ENCODE peak calls at places on chromosome 21, in four cellular contexts. One of them, this sample, is unnamed.

GRCh38 chr21:20902511-20902910 is 95.7 kb upstream of the NCAM2 start:
- DNase-seq in caudate nucleus: no peak
- DNase-seq in PC-3: no peak
- DNase-seq in ascending aorta: no peak
- DNase-seq in this sample: no peak

GRCh38 chr21:28554660-28555475 is 437.8 kb downstream of the LTN1 start:
- DNase-seq in caudate nucleus: no peak
- DNase-seq in PC-3: no peak
- DNase-seq in ascending aorta: no peak
- DNase-seq in this sample: no peak

GRCh38 chr21:29187939-29188338 is 57.5 kb downstream of the MAP3K7CL start:
- DNase-seq in caudate nucleus: no peak
- DNase-seq in PC-3: peak; percentile 94
- DNase-seq in ascending aorta: no peak
- DNase-seq in this sample: peak; percentile 14

GRCh38 chr21:27380303-27380702 is 413.4 kb upstream of the ADAMTS5 start:
- DNase-seq in caudate nucleus: no peak
- DNase-seq in PC-3: no peak
- DNase-seq in ascending aorta: no peak
- DNase-seq in this sample: no peak

GRCh38 chr21:28928578-28929124 is 64.0 kb downstream of the LTN1 start:
- DNase-seq in caudate nucleus: no peak
- DNase-seq in PC-3: no peak
- DNase-seq in ascending aorta: no peak
- DNase-seq in this sample: no peak

GRCh38 chr21:27149034-27149433 is 182.1 kb upstream of the ADAMTS5 start:
- DNase-seq in caudate nucleus: no peak
- DNase-seq in PC-3: no peak
- DNase-seq in ascending aorta: no peak
- DNase-seq in this sample: no peak

GRCh38 chr21:24590261-24590660 is 1017.0 kb downstream of the MRPL39 start:
- DNase-seq in caudate nucleus: no peak
- DNase-seq in PC-3: no peak
- DNase-seq in ascending aorta: no peak
- DNase-seq in this sample: no peak

GRCh38 chr21:46600305-46600704 is 4.6 kb downstream of the S100B start:
- DNase-seq in caudate nucleus: no peak
- DNase-seq in PC-3: no peak
- DNase-seq in ascending aorta: no peak
- DNase-seq in this sample: no peak

GRCh38 chr21:36513430-36513829 is 33.5 kb upstream of the CLDN14 start:
- DNase-seq in caudate nucleus: no peak
- DNase-seq in PC-3: no peak
- DNase-seq in ascending aorta: no peak
- DNase-seq in this sample: no peak

GRCh38 chr21:41895643-41896493 is 16.7 kb upstream of the PRDM15 start:
- DNase-seq in caudate nucleus: no peak
- DNase-seq in PC-3: no peak
- DNase-seq in ascending aorta: no peak
- DNase-seq in this sample: no peak

GRCh38 chr21:30579351-30579750 is 10.8 kb downstream of the KRTAP22-2 start:
- DNase-seq in caudate nucleus: no peak
- DNase-seq in PC-3: no peak
- DNase-seq in ascending aorta: no peak
- DNase-seq in this sample: no peak

GRCh38 chr21:33976082-33976979 is 60.7 kb upstream of the ATP5PO start:
- DNase-seq in caudate nucleus: no peak
- DNase-seq in PC-3: peak; percentile 98
- DNase-seq in ascending aorta: peak; percentile 71
- DNase-seq in this sample: no peak

GRCh38 chr21:14259669-14260458 is 43.9 kb downstream of the RBM11 start:
- DNase-seq in caudate nucleus: no peak
- DNase-seq in PC-3: peak; percentile 72
- DNase-seq in ascending aorta: no peak
- DNase-seq in this sample: no peak

GRCh38 chr21:41955516-41955915 is 1.7 kb upstream of the C2CD2 start:
- DNase-seq in caudate nucleus: no peak
- DNase-seq in PC-3: no peak
- DNase-seq in ascending aorta: no peak
- DNase-seq in this sample: no peak

GRCh38 chr21:16420086-16420724 is 690.4 kb downstream of the USP25 start:
- DNase-seq in caudate nucleus: no peak
- DNase-seq in PC-3: no peak
- DNase-seq in ascending aorta: peak; percentile 65
- DNase-seq in this sample: no peak

GRCh38 chr21:28177008-28177603 is 815.6 kb downstream of the LTN1 start:
- DNase-seq in caudate nucleus: no peak
- DNase-seq in PC-3: no peak
- DNase-seq in ascending aorta: no peak
- DNase-seq in this sample: no peak

GRCh38 chr21:42411197-42411869 is 7.6 kb downstream of the UBASH3A start:
- DNase-seq in caudate nucleus: no peak
- DNase-seq in PC-3: peak; percentile 16
- DNase-seq in ascending aorta: no peak
- DNase-seq in this sample: no peak

GRCh38 chr21:36446296-36446695 is 33.6 kb downstream of the CLDN14 start:
- DNase-seq in caudate nucleus: no peak
- DNase-seq in PC-3: no peak
- DNase-seq in ascending aorta: no peak
- DNase-seq in this sample: no peak

GRCh38 chr21:30487336-30487735 is at the start of gene KRTAP19-2:
- DNase-seq in caudate nucleus: no peak
- DNase-seq in PC-3: no peak
- DNase-seq in ascending aorta: no peak
- DNase-seq in this sample: no peak

GRCh38 chr21:42393443-42393950 is 2.4 kb downstream of the TMPRSS3 start:
- DNase-seq in caudate nucleus: no peak
- DNase-seq in PC-3: no peak
- DNase-seq in ascending aorta: no peak
- DNase-seq in this sample: no peak

GRCh38 chr21:15327637-15328265 is 263.0 kb upstream of the NRIP1 start:
- DNase-seq in caudate nucleus: no peak
- DNase-seq in PC-3: no peak
- DNase-seq in ascending aorta: no peak
- DNase-seq in this sample: no peak

GRCh38 chr21:36656138-36656537 is 42.8 kb upstream of the SIM2 start:
- DNase-seq in caudate nucleus: no peak
- DNase-seq in PC-3: peak; percentile 84
- DNase-seq in ascending aorta: no peak
- DNase-seq in this sample: no peak

GRCh38 chr21:36126621-36127110 is 8.2 kb upstream of the CBR3 start:
- DNase-seq in caudate nucleus: no peak
- DNase-seq in PC-3: no peak
- DNase-seq in ascending aorta: peak; percentile 22
- DNase-seq in this sample: no peak

GRCh38 chr21:25953659-25954058 is 216.9 kb downstream of the APP start:
- DNase-seq in caudate nucleus: no peak
- DNase-seq in PC-3: peak; percentile 46
- DNase-seq in ascending aorta: no peak
- DNase-seq in this sample: no peak

GRCh38 chr21:39082656-39083376 is 100.4 kb downstream of the PSMG1 start:
- DNase-seq in caudate nucleus: no peak
- DNase-seq in PC-3: peak; percentile 45
- DNase-seq in ascending aorta: peak; percentile 71
- DNase-seq in this sample: no peak
- H3K27ac ChIP-seq in caudate nucleus: no peak overlapping the region
- H3K27ac ChIP-seq in PC-3: no peak overlapping the region
- H3K27ac ChIP-seq in ascending aorta: peak overlapping the region; percentile 27
- H3K27ac ChIP-seq in this sample: no peak overlapping the region

GRCh38 chr21:45427331-45428271 is 22.6 kb downstream of the COL18A1 start:
- DNase-seq in caudate nucleus: no peak
- DNase-seq in PC-3: peak; percentile 97
- DNase-seq in ascending aorta: peak; percentile 94
- DNase-seq in this sample: no peak
- H3K27ac ChIP-seq in caudate nucleus: no peak overlapping the region
- H3K27ac ChIP-seq in PC-3: peak overlapping the region; percentile 62
- H3K27ac ChIP-seq in ascending aorta: peak overlapping the region; percentile 84
- H3K27ac ChIP-seq in this sample: no peak overlapping the region

GRCh38 chr21:32687946-32688345 is 39.9 kb downstream of the SYNJ1 start:
- DNase-seq in caudate nucleus: no peak
- DNase-seq in PC-3: no peak
- DNase-seq in ascending aorta: no peak
- DNase-seq in this sample: no peak

DNA sequence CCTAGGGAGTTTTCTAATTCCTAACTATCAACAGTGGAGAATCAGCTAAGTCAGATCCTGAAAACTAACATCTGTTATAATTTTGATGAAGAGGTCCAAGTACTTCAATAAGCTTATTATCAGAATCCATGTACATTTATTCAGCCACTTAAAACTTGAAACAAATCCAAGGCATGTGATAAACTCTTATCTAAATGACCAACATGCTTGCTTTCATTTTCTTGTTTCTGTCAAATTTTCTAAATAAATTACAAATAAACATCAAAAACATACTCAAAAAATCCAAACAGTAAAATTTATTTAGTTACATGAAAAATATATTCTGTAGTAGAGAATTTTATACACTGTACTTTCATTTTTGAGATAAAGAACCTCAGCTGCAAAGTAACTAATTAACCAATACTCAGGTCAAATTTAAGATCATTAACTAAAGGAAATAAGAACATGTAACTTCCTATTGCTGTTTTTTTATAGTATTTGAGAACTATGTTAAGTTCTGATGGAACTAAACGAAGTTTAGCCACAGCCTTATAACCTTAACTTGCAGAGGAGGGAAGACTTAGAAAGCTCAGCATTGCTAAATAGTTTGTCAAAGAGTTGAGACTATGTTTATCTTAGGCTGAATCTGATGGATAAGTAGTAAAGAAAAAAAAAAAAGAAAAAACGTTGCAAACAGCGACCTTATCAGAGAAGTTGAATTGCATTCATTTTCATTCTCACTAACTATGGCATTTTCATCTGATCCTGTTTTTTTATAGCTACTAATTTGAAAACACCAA is 44.9 kb downstream of the SYNJ1 start:
- DNase-seq in caudate nucleus: no peak
- DNase-seq in PC-3: no peak
- DNase-seq in ascending aorta: no peak
- DNase-seq in this sample: no peak
- H3K27ac ChIP-seq in caudate nucleus: no peak overlapping the region
- H3K27ac ChIP-seq in PC-3: no peak overlapping the region
- H3K27ac ChIP-seq in ascending aorta: no peak overlapping the region
- H3K27ac ChIP-seq in this sample: no peak overlapping the region

DNA sequence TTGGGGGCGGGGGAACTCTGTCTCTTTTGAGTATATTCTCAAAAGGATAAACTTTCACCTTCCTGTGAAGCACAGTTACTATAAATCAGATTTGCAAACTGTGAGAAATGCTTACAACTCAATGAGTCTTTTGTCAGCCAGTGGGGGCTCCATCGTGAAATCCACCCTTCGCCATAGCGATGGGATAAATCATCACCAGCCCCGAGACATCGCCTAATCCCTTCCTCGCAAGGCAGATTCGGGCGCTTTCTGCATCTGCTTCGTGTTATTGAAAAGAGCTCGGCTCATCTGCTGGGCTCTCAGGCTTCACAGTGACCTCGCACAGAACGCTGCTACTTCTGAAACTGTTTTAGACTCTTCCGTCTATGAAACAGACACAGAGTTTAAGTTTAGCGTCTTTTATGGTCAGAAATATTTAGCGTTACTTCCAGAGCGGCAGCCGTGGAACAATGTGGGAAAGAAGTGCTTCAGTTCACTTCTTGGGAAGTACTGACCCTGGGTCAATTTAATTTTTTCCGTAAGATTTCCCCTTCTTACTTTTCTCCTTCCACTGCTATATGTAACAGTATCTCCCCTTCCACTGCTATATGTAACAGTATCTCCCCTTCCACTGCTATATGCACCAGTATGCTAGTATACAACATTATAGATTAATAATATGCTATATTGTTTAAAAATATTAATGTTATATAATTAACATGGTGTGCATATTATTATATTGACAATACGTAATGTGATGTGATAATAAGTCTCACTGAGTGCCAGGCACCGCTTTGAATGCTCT is 69.5 kb upstream of the ERG start:
- DNase-seq in caudate nucleus: no peak
- DNase-seq in PC-3: no peak
- DNase-seq in ascending aorta: no peak
- DNase-seq in this sample: no peak
- H3K27ac ChIP-seq in caudate nucleus: no peak overlapping the region
- H3K27ac ChIP-seq in PC-3: no peak overlapping the region
- H3K27ac ChIP-seq in ascending aorta: peak overlapping the region; percentile 32
- H3K27ac ChIP-seq in this sample: no peak overlapping the region

GRCh38 chr21:44065428-44065827 is 41.8 kb upstream of the PWP2 start:
- DNase-seq in caudate nucleus: no peak
- DNase-seq in PC-3: no peak
- DNase-seq in ascending aorta: no peak
- DNase-seq in this sample: no peak

GRCh38 chr21:44063151-44063912 is 43.9 kb upstream of the PWP2 start:
- DNase-seq in caudate nucleus: no peak
- DNase-seq in PC-3: no peak
- DNase-seq in ascending aorta: peak; percentile 18
- DNase-seq in this sample: no peak

GRCh38 chr21:44066116-44066515 is 41.1 kb upstream of the PWP2 start:
- DNase-seq in caudate nucleus: no peak
- DNase-seq in PC-3: no peak
- DNase-seq in ascending aorta: peak; percentile 31
- DNase-seq in this sample: no peak

GRCh38 chr21:44067011-44067839 is 40.0 kb upstream of the PWP2 start:
- DNase-seq in caudate nucleus: no peak
- DNase-seq in PC-3: no peak
- DNase-seq in ascending aorta: peak; percentile 38
- DNase-seq in this sample: no peak

GRCh38 chr21:44064852-44065403 is 42.3 kb upstream of the PWP2 start:
- DNase-seq in caudate nucleus: no peak
- DNase-seq in PC-3: no peak
- DNase-seq in ascending aorta: peak; percentile 37
- DNase-seq in this sample: no peak
- H3K27ac ChIP-seq in caudate nucleus: no peak overlapping the region
- H3K27ac ChIP-seq in PC-3: no peak overlapping the region
- H3K27ac ChIP-seq in ascending aorta: no peak overlapping the region
- H3K27ac ChIP-seq in this sample: peak overlapping the region; percentile 43